ENCODE peak calls at places on chromosomes 2 and 18, in seven cellular contexts. K is K562, Y is SK-N-SH, Q is GM23338, J is GM12878, G is HCT116, O is Panc1. N is an unnamed sample. For H3K27me3, the result is how much of the 10 kb centered on the place peaks cover.

GRCh38 chr2:19879115-19879514 is 22.7 kb downstream of the TTC32 start:
- DNase-seq in Q (no peak), G (no peak), Y (no peak), J (no peak), O (no peak), K (no peak), N (no peak)

GRCh38 chr2:151111599-151112278 is 149.9 kb downstream of the RBM43 start:
- DNase-seq in K (no peak), G (no peak), J (no peak), Y (no peak), Q (peak), O (peak), N (no peak)

GRCh38 chr18:79791141-79791972 is 6.4 kb upstream of the KCNG2 start:
- DNase-seq in K (no peak), Y (no peak), G (no peak), O (no peak), J (no peak), Q (no peak), N (peak)

GRCh38 chr2:199646439-199646838 is 188.7 kb upstream of the SATB2 start:
- DNase-seq in O (no peak), K (no peak), G (no peak), Y (no peak), Q (no peak), J (peak), N (no peak)

GRCh38 chr2:224638338-224638823 is 53.2 kb upstream of the CUL3 start:
- DNase-seq in K (no peak), Q (no peak), O (no peak), J (peak), G (no peak), Y (no peak), N (no peak)

GRCh38 chr2:42838133-42838532 is 45.8 kb upstream of the HAAO start:
- DNase-seq in K (no peak), Y (no peak), J (no peak), G (no peak), O (no peak), Q (no peak), N (no peak)

GRCh38 chr2:229601396-229601795 is 113.0 kb downstream of the DNER start:
- DNase-seq in J (no peak), Y (no peak), O (no peak), Q (no peak), G (no peak), K (no peak), N (no peak)

GRCh38 chr2:110860620-110861019 is 128.2 kb downstream of the ACOXL start:
- DNase-seq in Q (no peak), Y (no peak), G (no peak), J (no peak), O (no peak), K (no peak), N (no peak)

GRCh38 chr2:179460530-179460929 is 195.9 kb upstream of the SESTD1 start:
- DNase-seq in J (no peak), O (peak), K (no peak), G (peak), Q (no peak), Y (no peak), N (no peak)

GRCh38 chr2:142286618-142287017 is 155.8 kb upstream of the LRP1B start:
- DNase-seq in Y (peak), K (peak), Q (peak), J (no peak), O (no peak), G (peak), N (peak)

GRCh38 chr2:81084101-81084500 is 779.5 kb upstream of the LRRTM1 start:
- DNase-seq in J (no peak), Q (no peak), Y (no peak), O (no peak), G (no peak), K (no peak), N (no peak)

GRCh38 chr2:43110442-43110871 is 115.9 kb downstream of the ZFP36L2 start:
- DNase-seq in Q (peak), K (no peak), Y (no peak), G (no peak), O (no peak), J (no peak), N (no peak)

GRCh38 chr2:236369606-236370005 is 105.4 kb upstream of the ASB18 start:
- DNase-seq in K (no peak), G (no peak), Y (no peak), O (no peak), Q (peak), J (no peak), N (no peak)

GRCh38 chr18:57660961-57661360 is 39.3 kb upstream of the NARS1 start:
- DNase-seq in K (peak), O (no peak), J (no peak), G (no peak), Q (no peak), Y (no peak), N (no peak)

GRCh38 chr18:32779010-32779409 is 6.2 kb upstream of the KLHL14 start:
- DNase-seq in J (no peak), K (no peak), Q (no peak), O (no peak), G (no peak), Y (no peak), N (no peak)

GRCh38 chr2:5984946-5985345 is 292.8 kb downstream of the SOX11 start:
- DNase-seq in Q (no peak), J (no peak), G (no peak), O (no peak), Y (no peak), K (no peak), N (no peak)

GRCh38 chr2:22221006-22221405 is 1097.2 kb downstream of the TDRD15 start:
- DNase-seq in G (no peak), Y (no peak), O (no peak), Q (no peak), K (no peak), J (no peak), N (no peak)

GRCh38 chr2:110125292-110125691 is 9.7 kb upstream of the MALL start:
- DNase-seq in G (no peak), Y (no peak), Q (no peak), K (no peak), O (no peak), J (no peak), N (no peak)

GRCh38 chr2:231483398-231484329 is 19.4 kb upstream of the NCL start:
- DNase-seq in K (no peak), Q (peak), O (no peak), G (no peak), Y (peak), J (no peak), N (no peak)

GRCh38 chr18:59189746-59190145 is 30.2 kb upstream of the GRP start:
- DNase-seq in Y (no peak), G (no peak), O (no peak), Q (no peak), K (no peak), J (no peak), N (no peak)

GRCh38 chr18:26654173-26655009 is 106.0 kb upstream of the KCTD1 start:
- DNase-seq in Q (no peak), Y (no peak), O (no peak), J (no peak), K (no peak), G (no peak), N (no peak)
- H3K27me3 ChIP-seq in Q (half or more), Y (under half), O (under half), J (under half), K (under half), G (half or more), N (half or more)

DNA sequence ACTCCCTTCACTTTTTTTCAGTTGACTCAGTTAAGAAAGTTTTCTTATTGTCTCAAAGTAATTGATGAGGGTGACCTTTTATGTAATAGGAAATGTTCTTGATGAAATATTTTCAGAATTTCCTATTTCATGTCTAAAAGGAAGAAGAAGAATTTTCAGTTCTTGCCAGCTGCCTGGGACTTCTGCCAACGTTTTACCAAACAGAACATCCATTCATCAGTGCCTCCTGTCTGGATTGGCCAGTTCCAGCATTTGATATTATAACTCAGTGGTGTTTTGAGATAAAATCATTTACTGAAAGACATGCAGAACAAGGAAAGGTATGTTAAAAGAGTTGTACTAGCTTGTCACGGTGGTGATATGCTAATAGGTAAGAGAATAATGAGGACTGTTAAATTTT is 104.7 kb upstream of the MYO3B start:
- DNase-seq in Q (no peak), O (no peak), J (no peak), G (no peak), Y (peak), K (no peak), N (no peak)
- TF ChIP-seq REST in Q (no peak), O (no peak), J (no peak), G (no peak), Y (no peak), K (no peak), N (no peak)

DNA sequence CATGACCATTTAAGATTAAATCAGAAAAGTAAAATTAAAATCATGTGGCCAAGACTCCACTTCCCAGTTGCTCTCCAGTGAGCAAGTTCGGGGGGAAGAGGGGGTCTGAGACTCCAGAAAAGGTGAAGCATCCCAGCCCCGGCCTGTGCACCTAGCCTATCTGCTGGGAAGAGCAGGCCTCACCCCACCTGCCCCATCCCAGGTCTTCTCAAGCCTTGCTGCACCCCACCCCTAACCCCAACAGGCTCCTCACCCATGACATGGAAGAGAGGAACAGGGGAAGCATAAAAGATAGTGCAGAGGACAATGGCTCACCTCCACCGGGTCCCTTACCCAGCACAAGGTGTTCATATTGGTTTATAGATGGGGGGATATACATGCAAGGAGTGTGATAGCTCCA is 14.6 kb downstream of the CIB4 start:
- DNase-seq in Y (no peak), O (no peak), J (no peak), G (no peak), Q (no peak), K (no peak), N (no peak)
- H3K27me3 ChIP-seq in Y (under half), O (under half), J (under half), G (under half), Q (under half), K (half or more), N (under half)

GRCh38 chr2:136522724-136523123 is 242.6 kb upstream of the THSD7B start:
- DNase-seq in Q (no peak), J (no peak), K (no peak), O (no peak), G (no peak), Y (no peak), N (no peak)
- TF ChIP-seq REST in Q (no peak), J (no peak), K (no peak), O (no peak), G (no peak), Y (no peak), N (no peak)

DNA sequence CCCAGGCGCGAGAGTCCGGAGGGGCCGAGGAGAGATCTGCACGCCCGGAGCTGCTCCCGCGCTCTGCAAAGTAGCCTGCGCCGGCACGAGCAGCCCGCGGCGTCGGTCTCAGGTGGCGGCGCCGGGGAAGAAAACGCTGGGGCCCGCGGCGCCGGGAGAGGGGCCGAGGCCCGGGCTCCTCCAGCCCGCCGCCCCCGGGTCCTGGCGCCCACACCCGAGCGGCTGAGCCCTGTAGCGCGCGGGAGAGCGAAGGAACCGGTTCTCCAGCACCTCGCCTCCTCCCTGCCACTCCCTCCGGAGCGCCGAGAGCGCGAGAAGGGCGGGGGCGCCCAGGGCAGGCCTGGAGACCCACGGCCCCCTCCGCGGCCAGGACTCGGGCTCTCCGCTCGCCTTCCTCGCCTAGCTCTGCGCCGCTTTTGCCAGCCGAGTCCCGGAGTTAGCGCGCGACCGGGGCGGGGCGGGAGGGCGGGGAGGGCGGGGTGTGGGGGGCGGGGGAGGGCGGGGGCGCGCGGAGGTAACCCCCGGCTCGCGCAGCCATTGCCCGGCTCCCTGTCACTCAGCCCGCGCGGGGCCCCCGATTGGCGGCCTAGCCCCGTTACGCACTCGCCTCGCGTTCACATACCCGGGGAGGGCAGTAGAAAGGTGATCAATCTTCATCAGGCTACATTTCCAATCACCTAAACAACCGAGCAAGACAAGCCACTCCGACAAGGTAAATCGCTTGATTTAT is at the start of gene OTX1:
- DNase-seq in K (peak), G (peak), Y (peak), Q (peak), J (peak), O (no peak), N (peak)
- H3K27me3 ChIP-seq in K (under half), G (under half), Y (under half), Q (half or more), J (under half), O (under half), N (under half)